ENCODE peak calls at places on chromosomes 4 and X, in five cellular contexts. A, L, T, H and F are unnamed samples. For H3K27me3 and H3K4me1, the result is how much of the 10 kb centered on the place peaks cover.

GRCh38 chr4:52266537-52267137 is 215.5 kb downstream of the SPATA18 start:
- DNase-seq in A (no peak), L (no peak), T (peak), H (no peak), F (no peak)

GRCh38 chr4:159197260-159197884 is 94.5 kb downstream of the RAPGEF2 start:
- DNase-seq in A (no peak), L (no peak), T (no peak), H (no peak), F (no peak)

GRCh38 chr4:121140712-121141111 is 23.4 kb downstream of the TNIP3 start:
- DNase-seq in A (no peak), L (no peak), T (peak), H (no peak), F (no peak)

GRCh38 chr4:145098675-145099037 is 545 bp downstream of the ABCE1 start:
- DNase-seq in A (no peak), L (no peak), T (no peak), H (no peak), F (peak)

GRCh38 chr4:175646802-175647201 is 165.3 kb downstream of the GPM6A start:
- DNase-seq in A (no peak), L (no peak), T (no peak), H (no peak), F (no peak)

GRCh38 chr4:146338512-146338911 is 124.2 kb downstream of the REELD1 start:
- DNase-seq in A (no peak), L (no peak), T (peak), H (no peak), F (no peak)

GRCh38 chrX:54397113-54397512 is 39.3 kb upstream of the WNK3 start:
- DNase-seq in A (no peak), L (no peak), T (no peak), H (no peak), F (no peak)

GRCh38 chr4:5033266-5033945 is 14.1 kb upstream of the CYTL1 start:
- DNase-seq in A (no peak), L (no peak), T (no peak), H (no peak), F (peak)

GRCh38 chr4:73381214-73381613 is 22.9 kb upstream of the ALB start:
- DNase-seq in A (no peak), L (no peak), T (no peak), H (no peak), F (no peak)

GRCh38 chr4:26884486-26884988 is 23.9 kb downstream of the STIM2 start:
- DNase-seq in A (no peak), L (peak), T (no peak), H (no peak), F (no peak)

GRCh38 chr4:73692284-73692683 is 48.1 kb upstream of the CXCL8 start:
- DNase-seq in A (no peak), L (no peak), T (no peak), H (no peak), F (no peak)

GRCh38 chr4:5142726-5143125 is 91.4 kb downstream of the STK32B start:
- DNase-seq in A (no peak), L (no peak), T (peak), H (peak), F (peak)

GRCh38 chr4:176320976-176321361 is 1.2 kb downstream of the SPCS3 start:
- DNase-seq in A (no peak), L (no peak), T (no peak), H (no peak), F (no peak)

GRCh38 chr4:48445704-48446103 is 37.4 kb upstream of the SLC10A4 start:
- DNase-seq in A (no peak), L (no peak), T (no peak), H (no peak), F (no peak)

GRCh38 chrX:136390921-136391320 is 90.2 kb downstream of the ADGRG4 start:
- DNase-seq in A (no peak), L (no peak), T (no peak), H (no peak), F (no peak)

DNA sequence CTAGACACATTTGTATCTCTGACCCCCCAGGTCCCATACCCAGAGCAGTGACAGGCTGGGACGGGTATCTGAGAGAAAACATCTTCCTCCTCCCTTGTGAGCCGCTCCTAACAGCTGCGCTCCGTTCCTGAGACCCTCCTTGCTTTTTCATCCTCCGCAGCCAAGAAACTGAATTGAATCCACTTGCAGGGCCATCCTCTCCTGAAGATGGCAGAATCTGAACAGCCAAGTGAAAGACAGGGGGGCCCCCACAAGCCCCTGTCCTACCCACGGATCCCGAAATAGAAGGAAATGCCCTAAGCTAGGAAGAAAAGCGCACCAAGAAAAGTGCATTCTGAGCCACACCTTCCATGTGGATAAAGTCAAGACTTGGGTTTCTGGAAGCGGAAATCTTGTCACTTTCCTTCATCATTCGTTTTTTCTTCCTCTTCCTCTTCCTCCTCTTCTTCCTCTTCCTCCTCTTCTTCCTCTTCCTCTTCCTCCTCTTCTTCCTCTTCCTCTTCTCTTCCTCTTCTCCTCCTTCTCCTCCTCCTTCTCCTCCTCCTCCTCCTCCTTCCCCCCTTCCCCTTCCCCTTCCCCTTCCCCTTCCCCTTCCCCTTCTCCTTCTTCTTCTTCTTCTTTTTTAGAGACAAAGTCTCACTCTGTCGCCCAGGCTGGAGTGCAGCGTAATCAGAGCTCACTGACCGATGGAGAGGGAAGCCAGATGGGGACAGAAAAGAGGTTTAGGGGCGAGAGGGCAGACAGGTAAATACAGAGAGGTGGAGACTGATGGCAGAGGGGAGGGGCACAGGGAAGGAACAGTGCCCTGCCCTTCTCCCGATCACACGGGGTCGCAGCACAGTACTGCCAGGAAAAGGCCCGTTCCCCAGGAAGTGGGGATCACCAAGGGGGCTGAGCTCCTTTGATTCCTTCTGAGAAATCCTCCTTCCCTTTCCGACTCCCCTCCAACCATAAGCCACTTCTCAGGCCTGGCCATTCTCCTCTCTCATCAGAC is 85.9 kb upstream of the WWC2 start:
- DNase-seq in A (no peak), L (no peak), T (peak), H (peak), F (no peak)
- H3K27me3 ChIP-seq in A (under half), L (under half), T (under half), H (under half), F (under half)

DNA sequence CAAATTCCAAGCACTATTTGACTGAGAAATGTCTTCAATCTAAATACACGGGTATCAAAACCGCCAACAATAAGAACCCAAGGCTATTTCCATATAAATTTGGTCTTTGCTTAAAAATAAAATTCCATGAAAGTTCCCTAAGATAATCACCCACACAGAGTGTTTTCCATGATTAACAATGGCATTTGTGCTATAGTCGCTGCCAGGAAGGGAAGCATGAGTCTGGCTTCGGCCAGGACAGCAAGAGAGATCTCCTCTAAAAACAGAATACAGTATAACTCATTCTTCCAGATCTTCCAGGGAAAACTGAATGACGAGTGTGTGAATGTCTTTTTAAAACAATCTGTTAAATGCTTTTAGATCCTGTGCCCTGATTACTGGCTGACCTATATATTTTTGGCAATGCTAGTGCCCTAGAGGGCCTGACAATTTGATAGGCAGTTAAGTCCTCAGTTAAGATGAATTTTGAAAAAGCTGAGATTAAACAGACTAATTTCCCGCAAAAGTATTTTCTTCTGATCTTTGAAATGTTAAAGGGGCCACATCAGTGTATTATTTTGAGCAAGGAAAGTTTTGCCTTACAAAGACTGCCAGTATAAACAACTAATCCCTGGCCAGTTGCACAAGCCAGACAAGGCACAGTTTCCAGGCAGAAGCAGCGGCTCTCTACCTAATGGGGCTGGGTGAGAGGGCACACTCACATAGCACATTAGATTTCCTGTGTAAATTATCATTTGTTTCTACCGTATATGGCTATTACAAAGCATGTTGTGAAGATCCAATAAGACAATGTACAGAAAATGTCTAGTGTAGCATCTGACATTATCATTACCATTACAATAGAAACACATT is 127.4 kb downstream of the DCHS2 start:
- DNase-seq in A (no peak), L (no peak), T (no peak), H (no peak), F (peak)
- H3K4me1 ChIP-seq in A (under half), L (under half), T (under half), H (under half), F (under half)

DNA sequence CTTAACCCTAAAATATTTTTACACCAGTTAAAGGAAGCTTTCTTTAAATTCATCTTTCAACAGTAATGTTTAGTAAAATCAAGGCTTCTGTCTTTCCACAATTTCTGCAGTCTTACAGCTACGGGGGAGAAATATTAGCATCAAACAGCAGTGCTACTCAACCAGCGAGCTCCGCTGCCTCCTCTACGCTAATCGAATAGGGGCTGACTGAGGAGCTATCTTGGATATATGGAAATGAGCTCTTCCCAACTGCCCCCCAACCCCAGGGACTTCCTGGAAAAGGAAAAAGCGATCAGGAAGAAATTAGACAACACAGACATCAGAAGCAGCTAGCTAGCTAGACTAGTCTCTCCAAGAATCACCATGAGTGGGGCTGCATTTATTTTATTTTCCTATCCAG is 7.7 kb downstream of the NKX6-1 start:
- DNase-seq in A (no peak), L (no peak), T (no peak), H (peak), F (no peak)
- H3K27me3 ChIP-seq in A (half or more), L (under half), T (half or more), H (half or more), F (under half)

DNA sequence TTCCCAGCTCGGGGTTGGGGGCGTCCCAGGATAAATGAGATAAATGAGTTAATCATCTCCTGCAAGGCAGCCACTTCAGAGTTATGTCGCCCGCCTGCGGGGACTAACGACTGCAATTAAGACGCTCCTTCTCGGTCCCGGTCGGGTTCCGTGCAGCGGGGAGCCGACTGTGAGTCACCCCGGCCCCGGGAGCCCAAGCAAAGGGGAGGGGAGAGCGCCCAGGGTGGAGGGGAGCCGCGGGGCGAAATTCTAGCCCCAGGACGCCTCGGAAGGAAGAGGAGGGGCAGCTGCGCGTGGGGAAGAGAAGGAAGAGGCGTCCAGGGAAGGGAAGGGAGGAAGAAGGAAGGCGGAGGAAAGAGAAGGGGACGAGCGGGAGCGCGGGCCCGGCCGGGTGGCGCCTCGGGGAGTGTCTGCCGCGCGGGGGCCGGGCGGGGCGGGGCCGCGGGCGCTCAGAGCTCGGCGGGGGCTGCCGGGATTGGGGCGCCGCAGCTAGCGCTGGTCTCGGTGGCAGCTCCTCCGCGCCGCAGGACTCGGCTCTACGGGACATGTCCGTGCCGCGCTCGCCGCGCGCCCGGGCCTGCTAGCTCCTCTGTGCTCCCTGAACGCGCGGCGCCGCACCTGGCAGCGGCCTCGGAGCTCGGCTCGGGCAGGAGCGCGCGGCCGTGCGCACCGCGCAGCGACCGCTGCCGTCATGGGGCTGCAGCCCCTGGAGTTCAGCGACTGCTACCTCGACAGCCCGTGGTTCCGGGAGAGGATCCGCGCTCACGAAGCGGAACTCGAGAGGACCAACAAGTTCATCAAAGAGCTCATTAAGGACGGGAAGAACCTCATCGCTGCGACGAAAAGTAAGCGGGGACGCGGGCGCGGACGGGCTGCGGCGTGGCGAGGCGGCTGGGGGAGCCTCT is at the start of gene ARHGAP10:
- DNase-seq in A (peak), L (no peak), T (peak), H (peak), F (peak)
- H3K4me1 ChIP-seq in A (under half), L (under half), T (under half), H (under half), F (under half)

DNA sequence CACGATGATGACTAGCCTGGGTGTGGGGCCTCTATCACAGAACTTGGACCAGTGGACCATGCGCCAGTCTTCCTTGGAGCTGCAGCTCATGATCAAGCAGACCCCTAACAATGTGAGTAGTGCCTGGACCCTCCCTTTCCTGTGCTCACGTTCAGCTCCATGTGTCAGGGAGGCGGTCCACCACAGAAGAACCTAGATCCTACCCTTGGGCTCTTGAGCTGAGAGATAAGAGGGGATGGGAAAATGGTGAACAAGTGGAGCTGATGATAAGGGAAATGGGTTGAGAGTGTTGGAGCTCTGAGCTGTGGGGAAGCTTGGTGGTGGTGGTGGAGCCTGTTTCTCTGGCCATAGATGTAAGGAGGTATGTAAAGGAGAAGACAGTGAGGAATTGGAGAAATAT is 13.1 kb downstream of the MED12 start:
- DNase-seq in A (no peak), L (no peak), T (no peak), H (no peak), F (no peak)
- H3K27me3 ChIP-seq in A (under half), L (under half), T (under half), H (under half), F (under half)

GRCh38 chrX:45200741-45201234 is at the start of gene DIPK2B:
- DNase-seq in A (no peak), L (no peak), T (no peak), H (no peak), F (no peak)

GRCh38 chrX:45196701-45197100 is 4.0 kb downstream of the DIPK2B start:
- DNase-seq in A (no peak), L (no peak), T (no peak), H (no peak), F (no peak)

GRCh38 chrX:45198706-45199105 is 2.0 kb downstream of the DIPK2B start:
- DNase-seq in A (no peak), L (no peak), T (no peak), H (no peak), F (no peak)

GRCh38 chrX:45202171-45202570 is 1.5 kb upstream of the DIPK2B start:
- DNase-seq in A (no peak), L (no peak), T (no peak), H (no peak), F (no peak)

GRCh38 chrX:45198301-45198700 is 2.4 kb downstream of the DIPK2B start:
- DNase-seq in A (no peak), L (no peak), T (no peak), H (no peak), F (no peak)
- H3K4me1 ChIP-seq in A (under half), L (under half), T (under half), H (under half), F (under half)

GRCh38 chr4:150581206-150581605 is 745 bp upstream of the MAB21L2 start:
- DNase-seq in A (no peak), L (no peak), T (no peak), H (no peak), F (no peak)

GRCh38 chr4:150579591-150580234 is 2.2 kb upstream of the MAB21L2 start:
- DNase-seq in A (no peak), L (no peak), T (peak), H (peak), F (peak)

GRCh38 chr4:150580244-150580643 is 1.7 kb upstream of the MAB21L2 start:
- DNase-seq in A (no peak), L (no peak), T (no peak), H (no peak), F (no peak)

GRCh38 chr4:150577786-150578185 is 4.2 kb upstream of the MAB21L2 start:
- DNase-seq in A (no peak), L (no peak), T (no peak), H (no peak), F (no peak)

DNA sequence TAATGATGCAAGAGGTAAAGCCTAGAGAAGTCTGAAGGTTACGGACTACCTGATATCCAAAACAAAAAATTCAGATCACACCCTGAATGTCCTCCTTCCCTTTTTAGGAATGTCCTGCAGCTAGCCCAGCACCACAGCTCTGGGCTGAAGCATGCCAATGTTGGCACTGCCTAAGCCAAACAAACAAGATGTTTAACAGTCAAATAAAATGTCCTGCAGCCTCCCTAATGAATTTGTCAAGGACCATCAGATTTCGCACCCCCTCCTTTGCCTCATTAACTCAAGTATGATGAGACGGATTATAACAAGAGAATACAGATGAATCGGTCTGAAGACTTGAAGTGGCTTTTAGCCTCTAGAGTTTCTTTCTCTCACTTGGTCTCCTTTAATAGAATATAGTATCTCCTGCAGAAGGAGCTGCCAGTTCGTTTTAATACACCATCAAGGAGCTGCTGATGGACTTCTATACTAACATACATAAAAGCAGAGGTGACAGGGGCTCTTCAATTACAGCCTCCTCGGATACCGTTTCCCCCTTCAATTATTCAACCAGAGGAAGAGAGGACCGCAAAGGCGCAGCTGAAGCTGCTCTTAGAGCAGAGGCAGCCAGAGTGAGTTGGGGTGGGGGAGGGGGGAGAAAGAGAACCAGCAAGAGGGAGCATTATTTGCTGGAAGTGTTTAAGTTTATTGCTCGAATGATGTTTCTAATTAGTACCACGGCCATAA is 3.0 kb upstream of the MAB21L2 start:
- DNase-seq in A (no peak), L (no peak), T (peak), H (peak), F (no peak)
- H3K27me3 ChIP-seq in A (under half), L (under half), T (under half), H (half or more), F (under half)